ENCODE peak calls at places on chromosomes 1 and 21, in ten cellular contexts. G is NCI-H1417; Z is cardiac fibroblast; X is ACHN; P is stimulated activated CD4-positive, alpha-beta T cell treated with anti-CD3 and anti-CD28 coated beads, Interleukin-12 subunit alpha, Interleukin-12 subunit beta, amount 100 ng/mL, for 48 hours; D is left colon; R is activated naive CD4-positive, alpha-beta T cell treated with anti-CD3 and anti-CD28 coated beads, Interleukin-2, amount 50 U/mL, for 16 hours; L is stimulated activated naive CD8-positive, alpha-beta T cell treated with anti-CD3 and anti-CD28 coated beads, Interleukin-15, amount 100 ng/mL, for 72 hours; H is cerebellar cortex; U is AG04450. Q is an unnamed sample.
A peak's percentile ranks its signal among the peaks of the same experiment; 100 is the strongest.

GRCh38 chr1:25890249-25891034 is 14.9 kb upstream of the PAQR7 start:
- DNase-seq in X (peak; percentile 28), U (no peak), D (peak; percentile 48), Z (peak; percentile 52), R (no peak), G (no peak), H (peak; percentile 36), P (no peak), L (no peak), Q (no peak)

GRCh38 chr21:46092811-46093667 is 4.9 kb upstream of the COL6A2 start:
- DNase-seq in X (no peak), U (no peak), P (no peak), G (no peak), R (no peak), H (no peak), Z (no peak), L (no peak), D (no peak), Q (no peak)

GRCh38 chr21:37793660-37794059 is 122.6 kb downstream of the KCNJ6 start:
- DNase-seq in R (no peak), H (no peak), G (no peak), D (no peak), Z (peak; percentile 62), X (no peak), L (no peak), U (no peak), P (no peak), Q (no peak)

GRCh38 chr1:171142451-171143121 is 42.5 kb upstream of the FMO2 start:
- DNase-seq in X (no peak), H (no peak), L (no peak), U (peak; percentile 37), P (no peak), D (no peak), R (no peak), Z (peak; percentile 93), G (peak; percentile 78), Q (peak; percentile 29)

GRCh38 chr1:187266051-187266450 is 437.3 kb downstream of the PLA2G4A start:
- DNase-seq in H (no peak), L (no peak), U (no peak), P (no peak), D (no peak), R (no peak), Z (no peak), G (no peak), X (no peak), Q (no peak)

GRCh38 chr1:68232354-68233148 is at the start of gene WLS:
- DNase-seq in Z (peak; percentile 78), U (peak; percentile 60), D (peak; percentile 86), X (peak; percentile 78), H (peak; percentile 62), P (no peak), L (no peak), R (no peak), G (peak; percentile 87), Q (peak; percentile 73)

GRCh38 chr1:22922640-22923039 is 50.0 kb downstream of the LACTBL1 start:
- DNase-seq in X (no peak), G (no peak), D (no peak), H (no peak), L (no peak), P (no peak), Z (peak; percentile 25), U (no peak), R (no peak), Q (no peak)

GRCh38 chr1:12650001-12650421 is 6.1 kb downstream of the AADACL4 start:
- DNase-seq in G (no peak), R (no peak), P (no peak), D (no peak), X (no peak), U (peak; percentile 93), L (no peak), H (no peak), Z (peak; percentile 47), Q (no peak)

GRCh38 chr21:25568230-25568629 is 39.1 kb downstream of the MRPL39 start:
- DNase-seq in P (no peak), Z (peak; percentile 76), L (no peak), X (peak; percentile 26), H (no peak), U (peak; percentile 26), G (no peak), D (peak; percentile 32), R (peak; percentile 40), Q (peak; percentile 17)

Q was measured in pons.